ENCODE peak calls at places on chromosomes 1 and 21, in four cellular contexts. H is activated CD4-positive, alpha-beta T cell treated with anti-CD3 and anti-CD28 coated beads, Interleukin-2, amount 50 U/mL, for 48 hours; F is activated T-helper 1 cell treated with anti-CD3 and anti-CD28 coated beads, Interleukin-12 subunit alpha, Interleukin-12 subunit beta, Interleukin-2, Interleukin-4 antibody, amounts not matched to agents 30 ng/mL and 10 ng/mL and 1 ng/mL, durations not matched to agents 14 hours and 24 hours and 36 hours; S is H54. J is an unnamed sample.

GRCh38 chr1:53329183-53329544 is 1.3 kb upstream of the LRP8 start:
- DNase-seq in H (no peak), S (no peak), F (no peak), J (no peak)

GRCh38 chr1:108557311-108557710 is 2.6 kb upstream of the EEIG2 start:
- DNase-seq in H (no peak), S (no peak), F (no peak), J (no peak)

GRCh38 chr1:33254536-33254935 is 1.8 kb upstream of the ZNF362 start:
- DNase-seq in F (no peak), H (no peak), S (no peak), J (no peak)

GRCh38 chr1:180901221-180901990 is 11.3 kb upstream of the KIAA1614 start:
- DNase-seq in H (no peak), S (no peak), F (no peak), J (no peak)

GRCh38 chr1:195981448-195982139 is 626.6 kb downstream of the KCNT2 start:
- DNase-seq in F (no peak), H (no peak), S (no peak), J (no peak)

GRCh38 chr21:40846057-40846456 is 901 bp downstream of the DSCAM start:
- DNase-seq in H (no peak), S (no peak), F (no peak), J (no peak)

GRCh38 chr21:42125571-42126544 is 54.7 kb downstream of the UMODL1 start:
- DNase-seq in S (no peak), F (no peak), H (no peak), J (peak)

GRCh38 chr1:64584479-64584878 is 114.5 kb downstream of the CACHD1 start:
- DNase-seq in S (no peak), H (no peak), F (no peak), J (no peak)

GRCh38 chr21:34517039-34517438 is 5.0 kb upstream of the KCNE1 start:
- DNase-seq in S (no peak), F (no peak), H (no peak), J (no peak)

GRCh38 chr1:115323366-115324004 is 14.6 kb downstream of the NGF start:
- DNase-seq in F (no peak), S (no peak), H (no peak), J (no peak)

GRCh38 chr1:152036316-152037216 is at the start of gene S100A11:
- DNase-seq in H (peak), S (peak), F (peak), J (peak)

GRCh38 chr21:15370576-15370975 is 305.8 kb upstream of the NRIP1 start:
- DNase-seq in S (no peak), F (no peak), H (no peak), J (no peak)

GRCh38 chr21:37800122-37800455 is 116.2 kb downstream of the KCNJ6 start:
- DNase-seq in H (no peak), S (no peak), F (no peak), J (no peak)

GRCh38 chr1:32508751-32509140 is 30.5 kb upstream of the ZBTB8A start:
- DNase-seq in S (peak), H (no peak), F (no peak), J (no peak)

GRCh38 chr1:179815642-179816041 is 62.0 kb downstream of the TOR1AIP2 start:
- DNase-seq in F (no peak), H (no peak), S (no peak), J (no peak)

GRCh38 chr1:53316058-53316741 is 11.7 kb downstream of the LRP8 start:
- DNase-seq in F (no peak), S (no peak), H (no peak), J (no peak)

GRCh38 chr1:180571832-180572636 is 13.3 kb downstream of the OVAAL start:
- DNase-seq in S (no peak), F (no peak), H (peak), J (no peak)

GRCh38 chr1:218374401-218374848 is 29.3 kb downstream of the TGFB2 start:
- DNase-seq in F (no peak), H (no peak), S (no peak), J (peak)

GRCh38 chr1:200888349-200888838 is 6.3 kb upstream of the INAVA start:
- DNase-seq in S (no peak), F (peak), H (peak), J (no peak)

GRCh38 chr1:27057801-27058647 is 45.4 kb upstream of the TENT5B start:
- DNase-seq in S (no peak), F (no peak), H (no peak), J (no peak)

GRCh38 chr1:10898921-10899320 is 102.5 kb upstream of the CASZ1 start:
- DNase-seq in H (no peak), F (no peak), S (no peak), J (no peak)

GRCh38 chr1:116031299-116031698 is 55.0 kb downstream of the SLC22A15 start:
- DNase-seq in S (no peak), F (no peak), H (no peak), J (no peak)

GRCh38 chr1:109198745-109199144 is 15.0 kb upstream of the SARS1 start:
- DNase-seq in F (no peak), S (no peak), H (no peak), J (no peak)

GRCh38 chr1:21324368-21325137 is 34.3 kb upstream of the ECE1 start:
- DNase-seq in H (peak), F (peak), S (peak), J (peak)

GRCh38 chr1:3457910-3458621 is 3.6 kb downstream of the ARHGEF16 start:
- DNase-seq in F (no peak), S (no peak), H (no peak), J (no peak)

GRCh38 chr1:47894718-47895393 is 102.3 kb downstream of the TRABD2B start:
- DNase-seq in H (no peak), S (peak), F (no peak), J (peak)

GRCh38 chr1:91795601-91796389 is 90.2 kb downstream of the TGFBR3 start:
- DNase-seq in F (no peak), H (no peak), S (no peak), J (no peak)

GRCh38 chr1:58997060-58997411 is 213.2 kb upstream of the JUN start:
- DNase-seq in S (no peak), F (no peak), H (no peak), J (no peak)

GRCh38 chr1:12456979-12457378 is 161.0 kb downstream of the DHRS3 start:
- DNase-seq in F (no peak), S (no peak), H (no peak), J (no peak)

GRCh38 chr21:18443085-18443484 is 39.5 kb upstream of the TMPRSS15 start:
- DNase-seq in S (no peak), H (no peak), F (no peak), J (no peak)